ENCODE peak calls at places on chromosomes 3 and 15, in four cellular contexts. R is PC-3, D is GM23248, L is GM23338. S is an unnamed sample.
A peak's percentile ranks its signal among the peaks of the same experiment; 100 is the strongest.

GRCh38 chr3:185927501-185928200 is 10.2 kb downstream of the TRA2B start:
- DNase-seq in R (no peak), D (peak; percentile 41), L (no peak), S (no peak)

GRCh38 chr3:188687389-188687788 is 484.4 kb upstream of the TPRG1 start:
- DNase-seq in R (peak; percentile 66), D (peak; percentile 85), L (peak; percentile 50), S (peak; percentile 14)

GRCh38 chr3:59818033-59818936 is 768.5 kb upstream of the CFAP20DC start:
- DNase-seq in R (peak; percentile 96), D (peak; percentile 99), L (no peak), S (no peak)

GRCh38 chr15:38868326-38869114 is 303.9 kb upstream of the RASGRP1 start:
- DNase-seq in R (peak; percentile 95), D (peak; percentile 97), L (no peak), S (no peak)

GRCh38 chr15:84834969-84835368 is 17.8 kb downstream of the ALPK3 start:
- DNase-seq in R (no peak), D (no peak), L (no peak), S (no peak)

GRCh38 chr15:68471552-68471951 is 39.6 kb upstream of the ITGA11 start:
- DNase-seq in R (peak; percentile 48), D (peak; percentile 47), L (no peak), S (no peak)

GRCh38 chr3:120846073-120846472 is 61.9 kb upstream of the STXBP5L start:
- DNase-seq in R (no peak), D (no peak), L (peak; percentile 79), S (no peak)

GRCh38 chr15:20106026-20106425 is 435.6 kb downstream of the GOLGA6L6 start:
- DNase-seq in R (no peak), D (no peak), L (peak; percentile 0), S (no peak)

GRCh38 chr3:58008140-58009025 is at the start of gene FLNB:
- DNase-seq in R (peak; percentile 79), D (peak; percentile 88), L (peak; percentile 86), S (peak; percentile 68)

GRCh38 chr3:64242435-64242834 is 17.2 kb upstream of the PRICKLE2 start:
- DNase-seq in R (no peak), D (no peak), L (no peak), S (no peak)

GRCh38 chr3:114154321-114154821 is 24.5 kb downstream of the DRD3 start:
- DNase-seq in R (no peak), D (no peak), L (peak; percentile 81), S (no peak)

GRCh38 chr15:59166156-59166555 is 40.5 kb upstream of the LDHAL6B start:
- DNase-seq in R (no peak), D (peak; percentile 48), L (no peak), S (no peak)

GRCh38 chr3:155390361-155390760 is 96.9 kb upstream of the STRIT1 start:
- DNase-seq in R (no peak), D (no peak), L (no peak), S (no peak)

GRCh38 chr3:168047936-168048335 is 47.8 kb downstream of the GOLIM4 start:
- DNase-seq in R (no peak), D (no peak), L (no peak), S (no peak)

GRCh38 chr3:186825294-186825821 is 17.2 kb upstream of the ADIPOQ start:
- DNase-seq in R (no peak), D (peak; percentile 83), L (peak; percentile 74), S (peak; percentile 53)

GRCh38 chr3:24496529-24497482 is 2.2 kb upstream of the THRB start:
- DNase-seq in R (peak; percentile 68), D (peak; percentile 85), L (peak; percentile 89), S (peak; percentile 61)

GRCh38 chr15:70585707-70586034 is 177.7 kb downstream of the UACA start:
- DNase-seq in R (no peak), D (no peak), L (no peak), S (no peak)

GRCh38 chr15:99706557-99707303 is 26.5 kb downstream of the LYSMD4 start:
- DNase-seq in R (no peak), D (peak; percentile 42), L (no peak), S (no peak)

GRCh38 chr3:153242900-153243299 is 80.9 kb downstream of the RAP2B start:
- DNase-seq in R (no peak), D (peak; percentile 32), L (no peak), S (no peak)

GRCh38 chr3:129627350-129628168 is 21.1 kb upstream of the PLXND1 start:
- DNase-seq in R (peak; percentile 67), D (peak; percentile 92), L (peak; percentile 95), S (peak; percentile 91)

GRCh38 chr3:134754768-134755559 is 40.1 kb upstream of the EPHB1 start:
- DNase-seq in R (peak; percentile 61), D (peak; percentile 70), L (peak; percentile 76), S (peak; percentile 41)

GRCh38 chr3:127736801-127737539 is 64.2 kb downstream of the ABTB1 start:
- DNase-seq in R (no peak), D (no peak), L (no peak), S (no peak)

GRCh38 chr15:77823736-77824135 is 191.0 kb upstream of the LINGO1 start:
- DNase-seq in R (no peak), D (no peak), L (no peak), S (no peak)

GRCh38 chr15:77826006-77826695 is 193.4 kb upstream of the LINGO1 start:
- DNase-seq in R (no peak), D (no peak), L (no peak), S (no peak)

GRCh38 chr15:77825546-77825945 is 192.8 kb upstream of the LINGO1 start:
- DNase-seq in R (no peak), D (no peak), L (no peak), S (no peak)

GRCh38 chr15:77824361-77824985 is 191.8 kb upstream of the LINGO1 start:
- DNase-seq in R (no peak), D (no peak), L (no peak), S (no peak)

GRCh38 chr15:77825143-77825542 is 192.4 kb upstream of the LINGO1 start:
- DNase-seq in R (no peak), D (no peak), L (no peak), S (no peak)
- TF ChIP-seq EZH2 in R (no peak), D (no peak), L (no peak), S (no peak)

DNA sequence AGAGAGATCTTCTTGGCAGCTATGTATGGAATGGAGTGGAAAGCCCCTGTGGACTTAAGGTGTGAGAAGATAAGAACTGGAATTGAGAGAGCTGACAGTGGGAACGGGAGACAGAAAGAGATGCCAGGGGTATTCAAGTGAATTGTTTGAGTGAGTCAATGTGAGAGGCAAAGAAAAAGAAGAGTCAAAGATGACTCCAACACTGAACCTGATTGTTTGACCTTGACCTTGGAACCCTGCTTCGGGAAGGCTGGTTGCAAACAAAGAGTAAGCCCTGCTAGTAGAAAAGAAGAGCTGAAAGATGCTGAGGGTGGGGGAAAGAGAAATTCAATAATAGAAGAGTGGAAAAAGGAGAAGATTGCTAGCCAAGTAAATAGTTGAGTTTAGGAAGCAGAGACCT is 238.6 kb downstream of the BBX start:
- DNase-seq in R (no peak), D (no peak), L (no peak), S (no peak)
- TF ChIP-seq EZH2 in R (no peak), D (no peak), L (no peak), S (no peak)

GRCh38 chr15:43293402-43293801 is 26.7 kb upstream of the TGM5 start:
- DNase-seq in R (no peak), D (peak; percentile 22), L (peak; percentile 91), S (no peak)
- TF ChIP-seq EZH2 in R (no peak), D (no peak), L (no peak), S (no peak)

GRCh38 chr3:133667118-133667517 is 5.4 kb upstream of the TOPBP1 start:
- DNase-seq in R (no peak), D (no peak), L (no peak), S (no peak)

GRCh38 chr3:133659806-133660205 is 1.9 kb downstream of the TOPBP1 start:
- DNase-seq in R (no peak), D (no peak), L (no peak), S (no peak)

GRCh38 chr3:133662256-133662773 is 574 bp upstream of the TOPBP1 start:
- DNase-seq in R (peak; percentile 23), D (peak; percentile 59), L (peak; percentile 37), S (peak; percentile 34)

GRCh38 chr3:133663569-133664313 is 2.0 kb upstream of the TOPBP1 start:
- DNase-seq in R (peak; percentile 66), D (peak; percentile 75), L (peak; percentile 95), S (peak; percentile 82)

DNA sequence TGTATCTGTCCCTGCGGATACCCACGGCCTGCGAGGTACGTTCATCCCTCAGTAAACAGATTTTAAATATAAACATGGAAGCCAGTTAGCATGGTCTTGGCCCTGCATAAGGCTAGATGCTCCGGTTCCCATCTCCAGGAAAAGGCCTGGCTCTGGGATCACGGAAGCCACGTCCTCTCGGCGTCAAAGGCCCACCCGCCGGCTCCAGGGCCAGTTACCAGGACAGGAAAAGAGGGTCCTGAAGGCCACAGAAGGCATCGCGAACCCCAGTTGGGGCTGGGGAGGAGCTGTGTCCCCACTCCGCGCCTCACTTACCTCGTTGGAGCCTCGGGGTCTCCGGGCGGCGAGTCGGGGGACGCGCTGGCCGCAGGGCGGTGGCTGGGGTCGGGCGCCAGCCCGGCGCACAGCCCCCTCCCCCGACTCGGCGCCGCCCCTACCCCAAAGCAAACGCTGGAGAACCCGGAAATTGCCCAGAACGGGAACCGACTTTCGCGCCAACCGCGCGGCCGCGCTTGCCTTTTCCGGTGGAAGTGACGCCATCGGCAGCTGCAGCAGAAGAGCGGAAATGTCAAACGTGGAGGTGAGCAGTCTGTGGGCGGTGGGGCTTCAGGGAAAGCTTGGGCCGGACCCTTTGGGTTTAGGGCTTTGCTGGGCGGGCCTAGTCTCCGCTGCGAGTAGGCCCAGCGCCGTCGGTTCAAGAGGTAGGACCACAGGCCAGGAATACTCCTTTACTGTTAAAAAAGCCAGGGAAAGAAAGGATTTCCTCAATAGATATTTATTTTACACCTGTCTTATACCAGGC is at the start of gene TOPBP1:
- DNase-seq in R (peak; percentile 72), D (peak; percentile 87), L (peak; percentile 95), S (peak; percentile 87)
- TF ChIP-seq EZH2 in R (no peak), D (no peak), L (no peak), S (no peak)

GRCh38 chr15:77697893-77698292 is 65.2 kb upstream of the LINGO1 start:
- DNase-seq in R (no peak), D (no peak), L (no peak), S (no peak)

GRCh38 chr15:77698481-77698880 is 65.8 kb upstream of the LINGO1 start:
- DNase-seq in R (no peak), D (no peak), L (no peak), S (no peak)

GRCh38 chr15:77695548-77695947 is 62.8 kb upstream of the LINGO1 start:
- DNase-seq in R (no peak), D (no peak), L (no peak), S (no peak)

GRCh38 chr15:77696871-77697270 is 64.2 kb upstream of the LINGO1 start:
- DNase-seq in R (no peak), D (no peak), L (no peak), S (no peak)

GRCh38 chr15:77696006-77696631 is 63.4 kb upstream of the LINGO1 start:
- DNase-seq in R (no peak), D (no peak), L (no peak), S (no peak)
- TF ChIP-seq EZH2 in R (no peak), D (no peak), L (no peak), S (no peak)

S was measured in A673.